ENCODE peak calls at places on chromosomes 3 and 15, in seven cellular contexts. L, N, W, B, F, J and Z are unnamed samples.
A peak's percentile ranks its signal among the peaks of the same experiment; 100 is the strongest.

GRCh38 chr3:8851703-8852102 is 82.3 kb upstream of the OXTR start:
- DNase-seq in J (peak; percentile 26), F (no peak), N (no peak), L (peak; percentile 80), W (peak; percentile 77), B (no peak), Z (no peak)

GRCh38 chr3:46700772-46701171 is 420 bp upstream of the TMIE start:
- DNase-seq in B (no peak), W (no peak), N (no peak), J (peak; percentile 48), L (no peak), F (peak; percentile 63), Z (no peak)

GRCh38 chr3:115713247-115713646 is 89.9 kb downstream of the GAP43 start:
- DNase-seq in F (no peak), W (no peak), L (no peak), B (peak; percentile 89), J (peak; percentile 35), N (no peak), Z (no peak)

GRCh38 chr3:108035751-108036150 is 55.1 kb downstream of the CD47 start:
- DNase-seq in F (no peak), B (no peak), W (no peak), J (no peak), N (no peak), L (peak; percentile 40), Z (no peak)

GRCh38 chr15:70259030-70259424 is 161.3 kb upstream of the TLE3 start:
- DNase-seq in J (peak; percentile 85), B (no peak), F (peak; percentile 68), L (peak; percentile 45), W (peak; percentile 52), N (peak; percentile 59), Z (no peak)

GRCh38 chr3:196055683-196056270 is 26.1 kb downstream of the TFRC start:
- DNase-seq in W (peak; percentile 76), F (no peak), B (no peak), N (no peak), J (peak; percentile 36), L (peak; percentile 16), Z (no peak)

GRCh38 chr3:49924683-49925082 is 4.9 kb downstream of the MON1A start:
- DNase-seq in W (peak; percentile 34), J (no peak), F (no peak), N (no peak), L (peak; percentile 90), B (no peak), Z (no peak)

GRCh38 chr3:21913791-21914190 is 162.8 kb upstream of the ZNF385D start:
- DNase-seq in B (peak; percentile 48), N (no peak), J (no peak), F (no peak), W (peak; percentile 62), L (peak; percentile 64), Z (no peak)

GRCh38 chr3:37543692-37544091 is 318.0 kb upstream of the CTDSPL start:
- DNase-seq in N (no peak), W (no peak), B (peak; percentile 46), L (no peak), F (no peak), J (no peak), Z (no peak)

GRCh38 chr15:94243418-94243817 is 12.1 kb downstream of the MCTP2 start:
- DNase-seq in W (no peak), J (no peak), F (no peak), N (no peak), L (no peak), B (no peak), Z (no peak)

GRCh38 chr15:38844683-38845195 is 280.1 kb upstream of the RASGRP1 start:
- DNase-seq in F (no peak), J (no peak), W (peak; percentile 60), L (no peak), B (no peak), N (no peak), Z (no peak)

GRCh38 chr15:69607101-69607500 is 154.5 kb downstream of the RPLP1 start:
- DNase-seq in F (no peak), L (no peak), B (no peak), J (no peak), W (no peak), N (no peak), Z (no peak)

GRCh38 chr3:128933922-128934253 is 54.5 kb downstream of the ACAD9 start:
- DNase-seq in J (no peak), N (no peak), F (no peak), L (no peak), B (peak; percentile 0), W (no peak), Z (no peak)

GRCh38 chr3:68945231-68945630 is 12.9 kb upstream of the TAFA4 start:
- DNase-seq in L (no peak), F (no peak), N (no peak), W (no peak), J (no peak), B (no peak), Z (no peak)

GRCh38 chr15:80606571-80606970 is 88.5 kb upstream of the ABHD17C start:
- DNase-seq in L (no peak), F (no peak), J (no peak), B (no peak), W (no peak), N (no peak), Z (no peak)

GRCh38 chr3:153209596-153209995 is 47.6 kb downstream of the RAP2B start:
- DNase-seq in W (peak; percentile 29), N (no peak), F (no peak), B (no peak), J (no peak), L (peak; percentile 81), Z (no peak)

GRCh38 chr3:134480546-134480945 is 5.2 kb downstream of the ANAPC13 start:
- DNase-seq in L (no peak), J (no peak), B (no peak), F (no peak), N (no peak), W (no peak), Z (no peak)

GRCh38 chr3:195810455-195810845 is 1.3 kb downstream of the MUC4 start:
- DNase-seq in F (no peak), J (no peak), L (no peak), N (no peak), B (no peak), W (no peak), Z (no peak)

GRCh38 chr15:98807262-98807661 is 158.9 kb downstream of the IGF1R start:
- DNase-seq in N (no peak), L (peak; percentile 80), F (no peak), W (peak; percentile 94), B (no peak), J (no peak), Z (no peak)

GRCh38 chr15:98804057-98804380 is 155.7 kb downstream of the IGF1R start:
- DNase-seq in W (peak; percentile 21), N (no peak), L (peak; percentile 18), J (no peak), B (no peak), F (no peak), Z (no peak)

GRCh38 chr15:98809273-98809672 is 160.9 kb downstream of the IGF1R start:
- DNase-seq in W (no peak), N (no peak), L (no peak), J (no peak), B (no peak), F (no peak), Z (no peak)

GRCh38 chr15:98805434-98806274 is 157.3 kb downstream of the IGF1R start:
- DNase-seq in J (peak; percentile 57), N (no peak), L (no peak), F (no peak), W (peak; percentile 82), B (peak; percentile 28), Z (no peak)

DNA sequence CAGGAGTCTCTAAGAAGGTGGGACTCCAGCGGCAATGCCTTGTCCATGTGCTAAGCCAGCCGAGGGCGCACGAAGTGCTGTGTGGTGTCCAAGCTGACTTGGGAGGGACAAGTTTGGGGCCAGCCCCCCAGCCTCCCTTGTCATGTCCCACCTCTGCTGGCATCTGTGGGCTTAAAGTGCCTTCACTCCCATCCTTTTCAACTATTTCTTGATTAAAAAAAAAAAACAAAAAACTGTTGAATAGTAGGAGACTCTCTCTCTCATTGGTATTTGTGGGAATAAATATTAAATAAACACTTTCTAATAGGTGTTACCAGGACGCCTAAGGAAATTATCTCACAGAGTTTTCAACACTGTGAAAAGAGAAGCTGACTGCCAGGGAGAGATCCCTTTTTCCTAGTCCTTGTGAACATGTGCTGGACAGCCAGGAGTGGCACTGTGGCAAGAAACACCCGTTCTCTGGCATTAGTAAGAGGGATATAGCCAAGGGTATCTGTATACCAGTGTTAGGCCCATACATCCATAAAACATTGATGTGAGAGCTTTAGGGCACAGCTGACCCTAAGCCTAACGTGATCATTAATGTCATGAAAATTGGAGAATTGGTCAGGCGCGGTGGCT is 158.0 kb downstream of the IGF1R start:
- DNase-seq in W (no peak), N (no peak), F (no peak), J (no peak), L (no peak), B (no peak), Z (no peak)
- TF ChIP-seq CTCF in W (no peak), N (no peak), F (no peak), J (no peak), L (no peak), B (no peak), Z (no peak)

GRCh38 chr3:16767006-16767405 is 117.7 kb upstream of the PLCL2 start:
- DNase-seq in J (no peak), B (peak; percentile 19), N (no peak), W (no peak), L (no peak), F (no peak), Z (no peak)

GRCh38 chr3:16770021-16770420 is 114.7 kb upstream of the PLCL2 start:
- DNase-seq in B (no peak), N (no peak), L (no peak), W (no peak), J (no peak), F (no peak), Z (no peak)

GRCh38 chr3:16768956-16769355 is 115.8 kb upstream of the PLCL2 start:
- DNase-seq in F (no peak), B (no peak), J (no peak), N (no peak), L (peak; percentile 42), W (no peak), Z (no peak)

GRCh38 chr3:16770792-16771191 is 114.0 kb upstream of the PLCL2 start:
- DNase-seq in B (no peak), N (no peak), F (no peak), J (no peak), W (no peak), L (no peak), Z (no peak)

DNA sequence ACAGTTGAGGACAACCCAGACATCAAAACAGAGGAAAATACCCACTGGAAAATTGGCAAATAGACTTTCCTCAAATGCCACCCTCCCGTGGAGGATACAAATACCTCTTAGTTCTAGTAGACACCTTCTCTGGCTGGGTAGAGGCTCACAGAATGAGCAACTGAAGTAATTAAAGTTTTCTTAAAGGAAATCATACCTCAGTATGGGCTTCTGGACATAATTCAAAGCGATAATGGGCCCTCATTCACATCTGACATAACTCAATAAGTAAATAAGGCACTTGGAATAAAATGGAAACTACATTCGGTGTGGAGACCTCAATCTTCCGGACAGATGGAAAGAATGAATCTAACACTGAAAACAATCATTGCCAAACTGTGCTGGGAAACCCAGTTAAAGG is 115.2 kb upstream of the PLCL2 start:
- DNase-seq in F (no peak), J (no peak), L (no peak), W (no peak), N (no peak), B (no peak), Z (no peak)
- H3K4me3 ChIP-seq in F (no peak overlapping the region), J (no peak overlapping the region), L (no peak overlapping the region), W (no peak overlapping the region), N (no peak overlapping the region), B (no peak overlapping the region), Z (no peak overlapping the region)

GRCh38 chr3:25849641-25850040 is 59.8 kb downstream of the OXSM start:
- DNase-seq in F (no peak), L (peak; percentile 46), J (no peak), N (no peak), W (no peak), B (no peak), Z (no peak)
- TF ChIP-seq CTCF in F (no peak), L (no peak), J (no peak), N (no peak), W (no peak), B (no peak), Z (no peak)

GRCh38 chr15:74954515-74954914 is 2.1 kb downstream of the RPP25 start:
- DNase-seq in J (peak; percentile 86), B (peak; percentile 86), L (peak; percentile 51), W (peak; percentile 95), F (peak; percentile 80), N (no peak), Z (no peak)
- H3K4me3 ChIP-seq in J (peak overlapping the region; percentile 76), B (no peak overlapping the region), L (peak overlapping the region; percentile 57), W (peak overlapping the region; percentile 83), F (peak overlapping the region; percentile 56), N (no peak overlapping the region), Z (no peak overlapping the region)